ENCODE peak calls at places on chromosomes 5 and 9, in four cellular contexts. F is BE2C, X is hepatocyte, N is PC-9. W is an unnamed sample.
A peak's percentile ranks its signal among the peaks of the same experiment; 100 is the strongest.

GRCh38 chr9:130845901-130846381 is 10.9 kb downstream of the ABL1 start:
- DNase-seq in F (no peak), N (no peak), X (peak; percentile 59), W (no peak)

GRCh38 chr5:133326361-133326760 is 274.5 kb downstream of the HSPA4 start:
- DNase-seq in N (no peak), X (no peak), F (no peak), W (no peak)

GRCh38 chr5:82349651-82350050 is 71.5 kb upstream of the RPS23 start:
- DNase-seq in N (no peak), F (peak; percentile 73), X (peak; percentile 32), W (peak; percentile 51)

GRCh38 chr5:89110916-89111646 is 228.1 kb upstream of the MEF2C start:
- DNase-seq in X (no peak), F (no peak), N (no peak), W (no peak)

GRCh38 chr9:76255781-76256455 is 138.3 kb downstream of the RFK start:
- DNase-seq in X (peak; percentile 62), N (no peak), F (no peak), W (no peak)

GRCh38 chr9:133768371-133768858 is 30.3 kb upstream of the SARDH start:
- DNase-seq in X (no peak), F (peak; percentile 8), N (no peak), W (no peak)

GRCh38 chr9:130112244-130113151 is 58.8 kb downstream of the GPR107 start:
- DNase-seq in X (no peak), N (no peak), F (no peak), W (no peak)

GRCh38 chr5:115601709-115602584 is at the start of gene TICAM2:
- DNase-seq in N (no peak), X (peak; percentile 72), F (peak; percentile 44), W (peak; percentile 60)

GRCh38 chr5:136031713-136032112 is 2.9 kb downstream of the TGFBI start:
- DNase-seq in F (no peak), N (no peak), X (no peak), W (no peak)

GRCh38 chr5:160887780-160888179 is 35.8 kb upstream of the ATP10B start:
- DNase-seq in N (peak; percentile 54), F (no peak), X (peak; percentile 56), W (no peak)

GRCh38 chr5:37553720-37554402 is 174.7 kb downstream of the WDR70 start:
- DNase-seq in N (no peak), F (no peak), X (peak; percentile 41), W (no peak)

GRCh38 chr9:589723-590122 is 251.8 kb upstream of the DMRT1 start:
- DNase-seq in N (no peak), F (no peak), X (peak; percentile 19), W (no peak)

GRCh38 chr9:123564652-123565051 is 208.7 kb downstream of the CRB2 start:
- DNase-seq in X (no peak), F (no peak), N (no peak), W (no peak)

GRCh38 chr5:71778678-71779276 is 59.7 kb downstream of the CARTPT start:
- DNase-seq in F (peak; percentile 66), N (peak; percentile 45), X (peak; percentile 28), W (no peak)

GRCh38 chr5:91183743-91184142 is 199.4 kb downstream of the ARRDC3 start:
- DNase-seq in X (no peak), N (no peak), F (no peak), W (no peak)

GRCh38 chr5:14675865-14676300 is 11.4 kb downstream of the OTULIN start:
- DNase-seq in N (no peak), F (no peak), X (no peak), W (no peak)

GRCh38 chr5:395156-395920 is 47.6 kb upstream of the EXOC3 start:
- DNase-seq in X (peak; percentile 68), N (peak; percentile 70), F (no peak), W (no peak)

GRCh38 chr5:115271295-115272060 is 8.8 kb upstream of the PGGT1B start:
- DNase-seq in N (no peak), F (no peak), X (no peak), W (no peak)

GRCh38 chr5:78467744-78468357 is 107.4 kb downstream of the SCAMP1 start:
- DNase-seq in F (no peak), X (peak; percentile 56), N (no peak), W (no peak)

GRCh38 chr9:12657233-12657632 is 36.0 kb upstream of the TYRP1 start:
- DNase-seq in F (no peak), N (no peak), X (no peak), W (no peak)

GRCh38 chr9:92968081-92968480 is 20.8 kb downstream of the FGD3 start:
- DNase-seq in X (no peak), F (no peak), N (no peak), W (no peak)

GRCh38 chr9:37325778-37326177 is 96.7 kb upstream of the GRHPR start:
- DNase-seq in X (no peak), N (no peak), F (no peak), W (no peak)

GRCh38 chr9:129102791-129103594 is 7.6 kb downstream of the CRAT start:
- DNase-seq in N (peak; percentile 60), X (peak; percentile 64), F (peak; percentile 77), W (peak; percentile 52)

GRCh38 chr5:90055831-90056328 is 353.7 kb downstream of the CETN3 start:
- DNase-seq in X (peak; percentile 10), F (no peak), N (no peak), W (no peak)

GRCh38 chr5:87252283-87252605 is 15.4 kb upstream of the RASA1 start:
- DNase-seq in X (no peak), F (no peak), N (no peak), W (no peak)

GRCh38 chr5:113380299-113381014 is 54.3 kb downstream of the TSSK1B start:
- DNase-seq in N (no peak), F (no peak), X (no peak), W (no peak)

GRCh38 chr5:62310426-62311105 is 4.6 kb downstream of the KIF2A start:
- DNase-seq in N (no peak), X (no peak), F (no peak), W (no peak)
- TF ChIP-seq CTCF in N (no peak), X (no peak), F (no peak), W (no peak)

GRCh38 chr5:76469656-76470290 is 66.7 kb downstream of the IQGAP2 start:
- DNase-seq in F (no peak), N (no peak), X (no peak), W (no peak)
- TF ChIP-seq CTCF in F (no peak), N (no peak), X (no peak), W (no peak)

DNA sequence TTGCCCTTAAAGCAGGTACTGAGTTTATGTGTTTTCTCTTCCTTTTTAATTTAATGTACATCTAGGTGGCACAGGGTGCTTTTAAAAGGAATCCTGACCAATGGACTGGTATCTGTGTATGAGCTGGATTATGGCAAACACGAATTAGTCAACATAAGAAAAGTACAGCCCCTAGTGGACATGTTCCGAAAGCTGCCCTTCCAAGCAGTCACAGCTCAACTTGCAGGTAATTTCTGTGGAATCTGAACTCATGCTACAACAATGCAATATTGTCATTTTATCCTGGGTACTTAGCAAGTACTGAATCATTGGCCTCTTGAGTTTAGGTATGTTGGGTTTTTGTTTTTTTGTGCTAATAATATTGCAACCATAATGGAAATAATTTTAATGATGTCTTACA is 14.4 kb upstream of the TMOD1 start:
- DNase-seq in X (no peak), N (peak; percentile 51), F (no peak), W (no peak)
- TF ChIP-seq CTCF in X (peak; percentile 5), N (peak; percentile 53), F (peak; percentile 74), W (peak; percentile 19)

GRCh38 chr9:97440160-97440559 is 28.3 kb downstream of the TDRD7 start:
- DNase-seq in N (no peak), X (no peak), F (no peak), W (no peak)

GRCh38 chr9:97441729-97442128 is 29.8 kb downstream of the TDRD7 start:
- DNase-seq in N (peak; percentile 81), F (no peak), X (no peak), W (no peak)

GRCh38 chr9:97431549-97432143 is 19.8 kb downstream of the TDRD7 start:
- DNase-seq in N (no peak), F (no peak), X (no peak), W (no peak)

GRCh38 chr9:97438666-97439065 is 26.8 kb downstream of the TDRD7 start:
- DNase-seq in F (no peak), N (no peak), X (no peak), W (no peak)

GRCh38 chr9:97437151-97437550 is 25.3 kb downstream of the TDRD7 start:
- DNase-seq in X (peak; percentile 10), F (no peak), N (no peak), W (no peak)
- TF ChIP-seq CTCF in X (no peak), F (no peak), N (no peak), W (no peak)

GRCh38 chr5:169097374-169097831 is 203.5 kb downstream of the SLIT3 start:
- DNase-seq in F (no peak), N (no peak), X (peak; percentile 47), W (peak; percentile 34)
- TF ChIP-seq CTCF in F (no peak), N (no peak), X (no peak), W (no peak)